ENCODE peak calls at places on chromosomes 4 and X, in ten cellular contexts. L, J, V, X, C, E, A, W, F and I are unnamed samples.

GRCh38 chr4:85780664-85781063 is 305.7 kb downstream of the ARHGAP24 start:
- DNase-seq in A (no peak), J (no peak), X (no peak), L (no peak), E (no peak), W (no peak), F (no peak), V (no peak), C (peak), I (no peak)

GRCh38 chrX:84339507-84340364 is 151.7 kb upstream of the RPS6KA6 start:
- DNase-seq in J (peak), V (no peak), W (no peak), L (no peak), E (peak), A (no peak), X (no peak), F (peak), C (peak), I (peak)

GRCh38 chr4:127486248-127486647 is 146.5 kb upstream of the INTU start:
- DNase-seq in E (no peak), J (no peak), F (no peak), L (no peak), C (no peak), V (no peak), X (no peak), W (no peak), A (no peak), I (no peak)

GRCh38 chr4:109803924-109804571 is 2.2 kb upstream of the CFI start:
- DNase-seq in J (peak), F (peak), W (no peak), C (peak), A (peak), X (no peak), E (peak), V (no peak), L (no peak), I (peak)

GRCh38 chr4:55038176-55038890 is 87.1 kb downstream of the KDR start:
- DNase-seq in E (no peak), A (no peak), J (no peak), V (no peak), C (peak), X (no peak), L (no peak), W (no peak), F (peak), I (no peak)

GRCh38 chr4:38298868-38299713 is 338.9 kb downstream of the PTTG2 start:
- DNase-seq in J (no peak), E (no peak), X (no peak), V (no peak), W (no peak), C (no peak), F (no peak), A (no peak), L (no peak), I (no peak)

GRCh38 chrX:107025538-107025937 is 25.5 kb upstream of the MORC4 start:
- DNase-seq in E (peak), C (peak), W (peak), F (peak), X (no peak), V (no peak), A (no peak), J (peak), L (no peak), I (peak)

GRCh38 chrX:989959-990510 is 222.4 kb downstream of the CRLF2 start:
- DNase-seq in X (no peak), E (no peak), A (peak), V (peak), L (peak), J (peak), W (no peak), F (peak), C (peak), I (no peak)

GRCh38 chrX:40158036-40158706 is 60.4 kb upstream of the BCOR start:
- DNase-seq in F (no peak), A (no peak), W (no peak), X (no peak), J (no peak), L (peak), E (peak), C (peak), V (no peak), I (peak)

GRCh38 chr4:169366821-169367220 is 96.1 kb upstream of the SH3RF1 start:
- DNase-seq in F (no peak), J (no peak), V (no peak), A (no peak), C (no peak), W (no peak), L (no peak), E (no peak), X (no peak), I (no peak)

GRCh38 chr4:83334425-83335241 is at the start of gene HPSE:
- DNase-seq in X (peak), A (peak), L (peak), J (peak), V (peak), E (peak), W (peak), F (peak), C (peak), I (peak)

GRCh38 chrX:46268429-46268828 is 276.8 kb downstream of the ZNF674 start:
- DNase-seq in J (no peak), F (peak), E (no peak), C (peak), L (no peak), A (no peak), W (no peak), V (no peak), X (no peak), I (peak)

GRCh38 chrX:32026772-32027171 is 954.9 kb upstream of the FTHL17 start:
- DNase-seq in V (no peak), A (no peak), J (no peak), X (no peak), E (no peak), C (no peak), F (no peak), L (no peak), W (no peak), I (no peak)

GRCh38 chr4:103292373-103292772 is 94.2 kb upstream of the CENPE start:
- DNase-seq in F (no peak), L (no peak), C (no peak), J (no peak), A (no peak), V (no peak), W (no peak), X (no peak), E (no peak), I (no peak)

GRCh38 chrX:6383911-6384310 is 151.0 kb downstream of the VCX3A start:
- DNase-seq in J (no peak), C (no peak), A (peak), E (no peak), V (no peak), F (no peak), X (peak), W (no peak), L (no peak), I (no peak)

GRCh38 chr4:157045507-157046127 is 30.3 kb upstream of the GLRB start:
- DNase-seq in A (peak), V (no peak), X (peak), E (peak), W (no peak), F (peak), L (no peak), J (peak), C (peak), I (peak)

GRCh38 chr4:6855692-6856297 is 53.8 kb upstream of the TBC1D14 start:
- DNase-seq in J (no peak), F (no peak), E (peak), X (no peak), L (no peak), A (no peak), W (no peak), C (peak), V (no peak), I (no peak)

GRCh38 chrX:13005671-13006473 is 31.0 kb downstream of the TMSB4X start:
- DNase-seq in V (no peak), X (no peak), F (no peak), A (no peak), W (no peak), L (no peak), C (no peak), J (no peak), E (peak), I (no peak)

GRCh38 chrX:53321216-53321942 is 40.0 kb upstream of the IQSEC2 start:
- DNase-seq in A (no peak), W (no peak), C (peak), L (no peak), F (no peak), X (no peak), V (no peak), E (peak), J (no peak), I (no peak)

GRCh38 chr4:8191136-8191747 is 7.8 kb upstream of the SH3TC1 start:
- DNase-seq in V (no peak), A (no peak), W (no peak), E (no peak), F (peak), J (no peak), X (no peak), L (peak), C (peak), I (peak)

GRCh38 chr4:108433832-108434231 is 186.5 kb upstream of the RPL34 start:
- DNase-seq in J (no peak), X (no peak), W (no peak), A (no peak), E (no peak), V (no peak), F (peak), C (peak), L (no peak), I (no peak)